ENCODE peak calls at places on chromosomes 16 and 17, in five cellular contexts. One of them, this sample, is unnamed.

GRCh38 chr17:74431568-74432483 is at the start of gene GPRC5C:
- DNase-seq in IMR-90: no peak
- DNase-seq in SK-N-SH: peak; percentile 84
- DNase-seq in K562: peak; percentile 55
- DNase-seq in GM12878: no peak
- DNase-seq in this sample: peak; percentile 96

GRCh38 chr17:40486513-40487370 is 14.7 kb downstream of the TNS4 start:
- DNase-seq in IMR-90: peak; percentile 87
- DNase-seq in SK-N-SH: no peak
- DNase-seq in K562: no peak
- DNase-seq in GM12878: no peak
- DNase-seq in this sample: no peak

GRCh38 chr17:72185571-72185970 is 64.8 kb downstream of the SOX9 start:
- DNase-seq in IMR-90: no peak
- DNase-seq in SK-N-SH: no peak
- DNase-seq in K562: no peak
- DNase-seq in GM12878: no peak
- DNase-seq in this sample: no peak

GRCh38 chr17:60914078-60914477 is 236.4 kb downstream of the BCAS3 start:
- DNase-seq in IMR-90: peak; percentile 4
- DNase-seq in SK-N-SH: no peak
- DNase-seq in K562: no peak
- DNase-seq in GM12878: no peak
- DNase-seq in this sample: no peak

GRCh38 chr17:64213995-64214507 is 49.0 kb downstream of the TEX2 start:
- DNase-seq in IMR-90: no peak
- DNase-seq in SK-N-SH: no peak
- DNase-seq in K562: peak; percentile 87
- DNase-seq in GM12878: no peak
- DNase-seq in this sample: no peak

GRCh38 chr17:45406107-45406506 is 26.6 kb downstream of the ARHGAP27 start:
- DNase-seq in IMR-90: no peak
- DNase-seq in SK-N-SH: no peak
- DNase-seq in K562: no peak
- DNase-seq in GM12878: no peak
- DNase-seq in this sample: no peak

GRCh38 chr17:7486181-7486580 is 2.0 kb downstream of the POLR2A start:
- DNase-seq in IMR-90: peak; percentile 50
- DNase-seq in SK-N-SH: no peak
- DNase-seq in K562: peak; percentile 29
- DNase-seq in GM12878: no peak
- DNase-seq in this sample: no peak

GRCh38 chr16:66618588-66618987 is 14.1 kb downstream of the CMTM3 start:
- DNase-seq in IMR-90: peak; percentile 98
- DNase-seq in SK-N-SH: no peak
- DNase-seq in K562: peak; percentile 60
- DNase-seq in GM12878: no peak
- DNase-seq in this sample: no peak

GRCh38 chr17:29726721-29727252 is 104.1 kb upstream of the CORO6 start:
- DNase-seq in IMR-90: peak; percentile 39
- DNase-seq in SK-N-SH: peak; percentile 63
- DNase-seq in K562: peak; percentile 79
- DNase-seq in GM12878: peak; percentile 55
- DNase-seq in this sample: peak; percentile 43

GRCh38 chr17:49861150-49861884 is 13.4 kb upstream of the TAC4 start:
- DNase-seq in IMR-90: peak; percentile 27
- DNase-seq in SK-N-SH: peak; percentile 93
- DNase-seq in K562: peak; percentile 77
- DNase-seq in GM12878: no peak
- DNase-seq in this sample: peak; percentile 82

GRCh38 chr17:21513012-21513570 is 136.9 kb downstream of the KCNJ12 start:
- DNase-seq in IMR-90: peak; percentile 64
- DNase-seq in SK-N-SH: peak; percentile 94
- DNase-seq in K562: peak; percentile 81
- DNase-seq in GM12878: no peak
- DNase-seq in this sample: peak; percentile 97

GRCh38 chr17:17819561-17819995 is 17.2 kb downstream of the SREBF1 start:
- DNase-seq in IMR-90: peak; percentile 92
- DNase-seq in SK-N-SH: peak; percentile 74
- DNase-seq in K562: peak; percentile 88
- DNase-seq in GM12878: peak; percentile 78
- DNase-seq in this sample: peak; percentile 89
- TF ChIP-seq USF2 in IMR-90: peak; percentile 78
- TF ChIP-seq USF2 in SK-N-SH: no peak
- TF ChIP-seq USF2 in K562: peak; percentile 23
- TF ChIP-seq USF2 in GM12878: no peak
- TF ChIP-seq USF2 in this sample: no peak

DNA sequence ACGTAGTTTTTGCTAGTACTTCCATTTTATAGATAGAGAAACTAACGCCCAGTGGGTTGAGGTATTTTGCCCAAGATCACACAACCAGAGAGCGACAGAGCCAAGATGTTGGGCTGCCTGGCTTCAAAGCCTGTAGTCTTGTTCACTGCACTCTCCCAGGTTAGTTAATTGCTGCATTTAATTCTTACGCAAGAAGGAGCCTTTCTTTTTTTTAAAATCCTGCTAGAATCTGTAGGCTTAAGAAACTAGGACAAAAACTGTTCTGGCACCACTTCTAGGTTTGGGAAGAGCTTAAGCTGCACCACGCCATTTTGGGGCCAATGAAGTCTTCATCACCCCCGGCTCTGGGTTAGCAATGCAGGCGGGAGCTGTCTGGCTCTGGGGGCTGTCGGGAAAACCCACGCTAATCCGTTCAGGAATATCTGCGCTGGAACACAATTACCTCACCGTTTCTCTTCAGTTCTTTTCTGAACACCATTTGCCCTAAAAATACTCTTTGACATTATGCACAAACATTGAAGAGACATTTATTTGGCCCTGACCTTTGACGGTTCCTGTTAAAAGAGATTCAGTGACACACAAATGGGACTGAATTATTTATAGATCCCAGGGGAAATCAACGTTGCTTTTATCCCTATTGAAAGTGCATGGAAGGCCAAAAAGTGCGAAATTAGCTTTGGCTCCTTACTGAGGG is 249.1 kb downstream of the HAPSTR1 start:
- DNase-seq in IMR-90: no peak
- DNase-seq in SK-N-SH: no peak
- DNase-seq in K562: no peak
- DNase-seq in GM12878: no peak
- DNase-seq in this sample: no peak
- TF ChIP-seq RCOR1 in IMR-90: no peak
- TF ChIP-seq RCOR1 in SK-N-SH: no peak
- TF ChIP-seq RCOR1 in K562: no peak
- TF ChIP-seq RCOR1 in GM12878: no peak
- TF ChIP-seq RCOR1 in this sample: no peak

DNA sequence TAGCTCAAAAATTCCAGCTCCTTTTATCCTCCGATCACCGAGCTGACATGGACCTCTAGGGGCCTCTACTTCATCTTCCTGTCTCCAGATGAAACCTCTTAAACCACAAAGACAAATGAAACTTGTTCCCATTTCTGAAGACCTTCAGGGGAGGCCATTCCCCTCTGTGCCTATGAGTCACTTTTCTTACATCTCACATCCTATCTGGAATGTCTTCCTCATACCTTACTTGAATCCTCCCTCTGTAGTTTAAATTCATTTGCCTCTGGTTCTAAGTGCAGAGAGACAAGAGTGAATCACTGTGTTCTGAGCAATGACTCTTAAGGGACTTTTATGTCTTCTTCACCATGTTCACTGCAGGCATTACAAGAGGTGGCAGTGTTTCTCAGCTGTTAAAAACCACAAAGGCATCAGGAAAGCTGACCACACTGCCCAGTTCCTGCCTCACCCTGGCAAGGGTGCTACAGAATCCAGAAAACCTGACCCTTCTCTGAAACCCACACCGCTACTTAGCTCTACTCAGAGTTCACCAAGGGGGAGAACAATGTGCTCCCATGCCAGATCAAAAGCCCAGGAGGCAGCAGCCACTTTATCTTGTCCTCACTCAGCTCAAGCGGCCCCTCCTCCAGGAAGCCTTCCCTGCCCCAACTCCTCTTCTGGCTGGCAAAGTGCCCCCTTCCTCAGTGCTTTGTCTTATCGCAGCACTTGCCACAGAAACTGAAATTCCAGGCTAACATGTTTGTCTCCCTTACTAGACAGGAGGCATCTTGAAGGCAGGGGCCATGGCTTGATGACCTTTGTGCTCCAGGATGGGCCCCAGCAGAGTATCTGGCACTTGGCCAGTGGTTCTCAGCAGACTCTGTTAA is 6.4 kb downstream of the CUEDC1 start:
- DNase-seq in IMR-90: peak; percentile 96
- DNase-seq in SK-N-SH: no peak
- DNase-seq in K562: peak; percentile 37
- DNase-seq in GM12878: no peak
- DNase-seq in this sample: peak; percentile 98
- TF ChIP-seq USF2 in IMR-90: no peak
- TF ChIP-seq USF2 in SK-N-SH: no peak
- TF ChIP-seq USF2 in K562: no peak
- TF ChIP-seq USF2 in GM12878: no peak
- TF ChIP-seq USF2 in this sample: no peak

GRCh38 chr16:6211644-6212043 is 1114.0 kb upstream of the EEF2KMT start:
- DNase-seq in IMR-90: no peak
- DNase-seq in SK-N-SH: no peak
- DNase-seq in K562: no peak
- DNase-seq in GM12878: no peak
- DNase-seq in this sample: no peak
- TF ChIP-seq RCOR1 in IMR-90: no peak
- TF ChIP-seq RCOR1 in SK-N-SH: no peak
- TF ChIP-seq RCOR1 in K562: no peak
- TF ChIP-seq RCOR1 in GM12878: no peak
- TF ChIP-seq RCOR1 in this sample: no peak